ENCODE peak calls at places on chromosomes 1 and 21, in five cellular contexts. One of them, this sample, is unnamed.

GRCh38 chr1:46653405-46653853 is 14.7 kb downstream of the ATPAF1 start:
- DNase-seq in EL: peak; percentile 23
- DNase-seq in Karpas-422: no peak
- DNase-seq in glutamatergic neuron: no peak
- DNase-seq in activated T-helper 9 cell treated with anti-CD3 and anti-CD28 coated beads, Interleukin-2, amount 50 U/mL, for 16 hours: no peak
- DNase-seq in this sample: no peak

GRCh38 chr1:246008256-246008901 is 498.7 kb downstream of the SMYD3 start:
- DNase-seq in EL: no peak
- DNase-seq in Karpas-422: no peak
- DNase-seq in glutamatergic neuron: no peak
- DNase-seq in activated T-helper 9 cell treated with anti-CD3 and anti-CD28 coated beads, Interleukin-2, amount 50 U/mL, for 16 hours: no peak
- DNase-seq in this sample: no peak

GRCh38 chr1:65813956-65814355 is 21.3 kb downstream of the PDE4B start:
- DNase-seq in EL: peak; percentile 76
- DNase-seq in Karpas-422: no peak
- DNase-seq in glutamatergic neuron: peak; percentile 27
- DNase-seq in activated T-helper 9 cell treated with anti-CD3 and anti-CD28 coated beads, Interleukin-2, amount 50 U/mL, for 16 hours: no peak
- DNase-seq in this sample: no peak

GRCh38 chr1:15328785-15329480 is 80.8 kb upstream of the EFHD2 start:
- DNase-seq in EL: peak; percentile 45
- DNase-seq in Karpas-422: peak; percentile 34
- DNase-seq in glutamatergic neuron: no peak
- DNase-seq in activated T-helper 9 cell treated with anti-CD3 and anti-CD28 coated beads, Interleukin-2, amount 50 U/mL, for 16 hours: no peak
- DNase-seq in this sample: no peak

GRCh38 chr1:240107058-240107684 is 15.5 kb downstream of the FMN2 start:
- DNase-seq in EL: peak; percentile 77
- DNase-seq in Karpas-422: peak; percentile 44
- DNase-seq in glutamatergic neuron: no peak
- DNase-seq in activated T-helper 9 cell treated with anti-CD3 and anti-CD28 coated beads, Interleukin-2, amount 50 U/mL, for 16 hours: no peak
- DNase-seq in this sample: peak; percentile 52

GRCh38 chr1:9010781-9011323 is 15.4 kb downstream of the SLC2A7 start:
- DNase-seq in EL: no peak
- DNase-seq in Karpas-422: no peak
- DNase-seq in glutamatergic neuron: no peak
- DNase-seq in activated T-helper 9 cell treated with anti-CD3 and anti-CD28 coated beads, Interleukin-2, amount 50 U/mL, for 16 hours: no peak
- DNase-seq in this sample: no peak

GRCh38 chr1:219128957-219129356 is 44.7 kb upstream of the LYPLAL1 start:
- DNase-seq in EL: peak; percentile 12
- DNase-seq in Karpas-422: no peak
- DNase-seq in glutamatergic neuron: no peak
- DNase-seq in activated T-helper 9 cell treated with anti-CD3 and anti-CD28 coated beads, Interleukin-2, amount 50 U/mL, for 16 hours: no peak
- DNase-seq in this sample: peak; percentile 54

GRCh38 chr21:25298512-25299491 is 308.5 kb downstream of the MRPL39 start:
- DNase-seq in EL: no peak
- DNase-seq in Karpas-422: no peak
- DNase-seq in glutamatergic neuron: no peak
- DNase-seq in activated T-helper 9 cell treated with anti-CD3 and anti-CD28 coated beads, Interleukin-2, amount 50 U/mL, for 16 hours: no peak
- DNase-seq in this sample: peak; percentile 22

GRCh38 chr21:42281196-42281680 is 34.0 kb downstream of the TFF3 start:
- DNase-seq in EL: no peak
- DNase-seq in Karpas-422: no peak
- DNase-seq in glutamatergic neuron: peak; percentile 32
- DNase-seq in activated T-helper 9 cell treated with anti-CD3 and anti-CD28 coated beads, Interleukin-2, amount 50 U/mL, for 16 hours: no peak
- DNase-seq in this sample: no peak